ENCODE peak calls at places on chromosomes 6 and 20, in six cellular contexts. S is HepG2, M is GM12878, A is HL-60, Z is SK-N-SH, G is H1. H is an unnamed sample.

GRCh38 chr6:16684195-16684689 is 77.0 kb downstream of the ATXN1 start:
- DNase-seq in A (peak), G (no peak), Z (no peak), M (no peak), S (peak), H (no peak)

GRCh38 chr6:97841763-97842162 is 558.7 kb upstream of the MMS22L start:
- DNase-seq in Z (no peak), A (no peak), G (no peak), M (no peak), S (no peak), H (no peak)

GRCh38 chr6:346389-347030 is 45.0 kb upstream of the IRF4 start:
- DNase-seq in M (no peak), Z (no peak), G (no peak), A (no peak), S (no peak), H (no peak)

GRCh38 chr6:30364591-30364990 is 19.6 kb downstream of the RPP21 start:
- DNase-seq in G (no peak), S (peak), Z (no peak), M (no peak), A (no peak), H (no peak)

GRCh38 chr6:46032112-46032998 is 16.7 kb upstream of the CLIC5 start:
- DNase-seq in A (no peak), M (no peak), Z (no peak), S (no peak), G (no peak), H (no peak)

GRCh38 chr6:158293122-158293521 is 19.1 kb upstream of the TULP4 start:
- DNase-seq in S (no peak), G (no peak), Z (no peak), A (no peak), M (peak), H (no peak)

GRCh38 chr6:127463056-127463455 is 3.9 kb upstream of the KIAA0408 start:
- DNase-seq in G (no peak), S (no peak), M (no peak), Z (no peak), A (no peak), H (no peak)

GRCh38 chr20:19981091-19981490 is 36.1 kb upstream of the NAA20 start:
- DNase-seq in Z (no peak), S (no peak), G (no peak), M (no peak), A (no peak), H (no peak)

GRCh38 chr20:4244700-4245485 is 229.5 kb upstream of the RNF24 start:
- DNase-seq in M (no peak), A (no peak), S (peak), G (no peak), Z (no peak), H (no peak)

GRCh38 chr6:16496982-16497823 is 258.8 kb downstream of the GMPR start:
- DNase-seq in G (no peak), M (no peak), S (no peak), Z (no peak), A (no peak), H (no peak)

GRCh38 chr6:159097256-159097655 is 52.5 kb upstream of the TAGAP start:
- DNase-seq in M (no peak), Z (no peak), G (no peak), A (no peak), S (no peak), H (no peak)

GRCh38 chr6:148407372-148407771 is 64.7 kb downstream of the SASH1 start:
- DNase-seq in S (no peak), G (no peak), Z (no peak), A (no peak), M (no peak), H (no peak)

GRCh38 chr20:50152394-50153152 is 950 bp downstream of the PEDS1 start:
- DNase-seq in A (no peak), Z (no peak), S (no peak), G (no peak), M (no peak), H (peak)

GRCh38 chr6:27882624-27883023 is 29.6 kb downstream of the OR2B2 start:
- DNase-seq in M (no peak), Z (no peak), S (no peak), A (no peak), G (no peak), H (no peak)

GRCh38 chr6:52976591-52977035 is 18.5 kb downstream of the GSTA4 start:
- DNase-seq in M (no peak), G (no peak), Z (no peak), A (no peak), S (no peak), H (no peak)

GRCh38 chr20:54167909-54168872 is 5.6 kb downstream of the CYP24A1 start:
- DNase-seq in S (peak), M (no peak), Z (no peak), A (no peak), G (no peak), H (no peak)

GRCh38 chr6:14871196-14871595 is 374.7 kb upstream of the JARID2 start:
- DNase-seq in Z (no peak), S (no peak), G (no peak), M (no peak), A (no peak), H (no peak)

DNA sequence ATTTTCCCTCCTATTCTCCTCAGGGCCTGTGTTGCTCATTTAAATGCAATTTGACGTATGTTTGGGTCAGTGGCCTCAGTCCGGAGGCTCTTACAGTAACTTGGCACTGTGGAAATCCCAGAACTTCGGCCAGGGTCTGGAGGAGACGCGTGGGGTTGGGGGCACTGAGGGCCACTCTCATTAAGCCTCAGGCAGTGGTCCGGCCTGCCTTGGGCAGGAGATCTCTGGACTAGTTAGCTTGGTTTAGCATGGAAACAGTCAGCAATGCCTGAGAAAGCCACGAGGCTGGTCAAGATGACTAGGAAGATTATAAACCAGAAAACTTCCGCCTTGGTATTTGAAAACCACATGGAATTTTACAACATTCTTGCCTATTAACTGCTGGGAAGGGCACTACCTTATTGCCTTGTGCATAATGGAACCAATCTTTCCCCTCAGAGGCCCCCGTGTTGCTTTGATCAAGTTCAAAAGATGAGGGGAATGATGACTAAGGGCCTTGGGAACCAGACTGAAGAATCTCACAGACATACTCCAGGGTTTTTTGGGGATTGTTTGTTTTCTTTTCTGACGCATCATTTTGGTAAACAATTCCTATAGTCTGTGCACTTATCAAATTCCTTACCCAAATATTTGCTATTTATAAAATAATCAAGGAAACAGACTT is 206.0 kb upstream of the PREP start:
- DNase-seq in G (no peak), M (no peak), Z (no peak), S (peak), A (no peak), H (no peak)
- TF ChIP-seq GABPA in G (no peak), M (no peak), Z (no peak), S (no peak), A (no peak), H (no peak)

GRCh38 chr6:139979021-139979721 is 604.7 kb upstream of the CITED2 start:
- DNase-seq in S (no peak), M (no peak), A (no peak), Z (no peak), G (no peak), H (no peak)
- H3K27ac ChIP-seq in S (no peak), M (no peak), A (no peak), Z (no peak), G (no peak), H (no peak)

DNA sequence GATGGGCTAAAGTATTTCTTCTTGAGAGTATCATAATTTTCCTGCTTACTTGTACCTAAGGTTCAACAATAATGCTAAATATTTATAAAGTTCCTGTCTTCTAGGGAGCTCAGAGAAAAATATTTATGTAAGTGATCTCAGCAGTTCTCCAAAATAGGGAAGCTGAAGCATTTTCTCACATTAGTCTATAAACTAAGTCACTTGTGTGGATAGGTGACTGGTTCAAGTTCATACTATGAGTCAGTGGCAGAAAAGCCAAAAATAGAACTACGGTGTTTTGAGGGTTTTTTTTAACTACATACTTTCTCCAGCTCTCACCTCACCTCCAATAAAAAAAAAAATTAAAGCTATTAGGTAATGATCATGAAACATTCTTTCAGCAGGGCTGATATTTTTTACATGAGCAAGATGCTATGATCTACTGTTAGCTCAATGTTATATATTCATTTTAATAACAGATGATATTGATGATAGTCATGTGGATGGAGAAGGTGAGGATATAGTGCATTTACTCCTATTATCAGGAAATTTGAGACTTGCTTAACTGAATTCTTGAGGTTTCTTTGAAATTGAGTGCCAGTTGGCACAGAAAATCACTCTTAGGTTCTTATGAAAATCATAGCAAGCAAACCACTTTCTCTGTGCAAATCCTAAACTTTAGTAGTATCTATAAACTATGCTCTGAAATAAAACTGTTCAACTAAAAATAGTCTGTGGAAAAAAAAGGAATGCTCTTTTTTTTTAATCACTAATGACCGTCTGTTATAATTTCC is 4.1 kb upstream of the MOXD1 start:
- DNase-seq in Z (no peak), A (no peak), M (peak), S (no peak), G (no peak), H (no peak)
- TF ChIP-seq GABPA in Z (no peak), A (no peak), M (peak), S (no peak), G (no peak), H (no peak)

DNA sequence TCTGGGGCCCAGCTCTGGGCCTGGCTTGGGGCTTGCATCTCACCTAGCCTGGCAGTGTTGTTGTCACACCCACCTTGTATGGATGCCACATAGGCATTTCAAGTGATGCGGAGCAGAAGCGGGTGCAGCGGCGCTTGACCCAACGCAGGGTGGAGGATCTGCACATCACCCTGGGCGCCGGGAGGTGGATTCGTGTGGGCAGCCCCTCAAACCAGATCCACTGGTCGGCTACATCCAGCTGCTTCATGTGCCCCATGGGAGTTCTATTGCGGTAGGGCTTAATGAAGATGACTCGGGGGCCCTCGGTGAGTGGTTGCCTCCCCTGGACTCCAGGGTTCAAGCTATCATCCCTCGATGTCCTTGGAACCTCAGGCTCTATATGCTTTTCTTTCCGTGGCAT is 3.2 kb downstream of the TP53TG5 start:
- DNase-seq in Z (no peak), S (no peak), A (no peak), G (no peak), M (no peak), H (no peak)
- H3K27ac ChIP-seq in Z (no peak), S (no peak), A (no peak), G (no peak), M (no peak), H (no peak)